ENCODE peak calls at places on chromosomes 5 and 9, in four cellular contexts. E is mesenchymal stem cell; J is sigmoid colon; B is activated CD8-positive, alpha-beta T cell treated with anti-CD3 and anti-CD28 coated beads for 36 hours. Y is an unnamed sample.

GRCh38 chr9:133813749-133814585 is 75.8 kb upstream of the SARDH start:
- DNase-seq in B (no peak), J (peak; percentile 75), E (peak; percentile 37), Y (no peak)

GRCh38 chr5:179060116-179061008 is at the start of gene ZNF354C:
- DNase-seq in J (peak; percentile 93), E (peak; percentile 85), B (peak; percentile 94), Y (peak; percentile 4)

GRCh38 chr5:144273232-144274027 is 102.8 kb downstream of the KCTD16 start:
- DNase-seq in E (peak; percentile 5), B (no peak), J (no peak), Y (no peak)

GRCh38 chr5:109721741-109722140 is 32.0 kb downstream of the MAN2A1 start:
- DNase-seq in J (no peak), E (no peak), B (no peak), Y (no peak)

GRCh38 chr9:133990366-133991210 is 1.5 kb downstream of the VAV2 start:
- DNase-seq in E (peak; percentile 93), J (peak; percentile 78), B (no peak), Y (no peak)

GRCh38 chr5:127227881-127228280 is 62.7 kb upstream of the MEGF10 start:
- DNase-seq in J (no peak), B (no peak), E (no peak), Y (no peak)

GRCh38 chr5:172110921-172111873 is 76.8 kb downstream of the STK10 start:
- DNase-seq in E (peak; percentile 83), B (peak; percentile 95), J (no peak), Y (peak; percentile 87)

GRCh38 chr5:151696470-151697061 is 9.9 kb upstream of the SPARC start:
- DNase-seq in B (no peak), J (peak; percentile 83), E (peak; percentile 99), Y (no peak)

GRCh38 chr9:130343445-130343918 is 77.9 kb downstream of the HMCN2 start:
- DNase-seq in B (peak; percentile 44), J (peak; percentile 75), E (no peak), Y (peak; percentile 54)

GRCh38 chr5:110177729-110178128 is 488.0 kb downstream of the MAN2A1 start:
- DNase-seq in J (no peak), E (no peak), B (no peak), Y (no peak)

GRCh38 chr5:1505506-1506241 is 18.1 kb downstream of the LPCAT1 start:
- DNase-seq in J (no peak), E (no peak), B (no peak), Y (no peak)

GRCh38 chr5:9619331-9620092 is 10.6 kb downstream of the TAS2R1 start:
- DNase-seq in J (no peak), B (no peak), E (no peak), Y (no peak)

GRCh38 chr5:168332042-168332441 is 40.6 kb downstream of the WWC1 start:
- DNase-seq in E (no peak), J (no peak), B (no peak), Y (no peak)

GRCh38 chr9:90322296-90322695 is 320.3 kb downstream of the DIRAS2 start:
- DNase-seq in B (no peak), E (no peak), J (no peak), Y (no peak)

GRCh38 chr5:1039706-1040260 is 31.2 kb downstream of the NKD2 start:
- DNase-seq in J (peak; percentile 32), E (no peak), B (no peak), Y (no peak)

GRCh38 chr5:26227245-26227644 is 811.1 kb downstream of the CDH9 start:
- DNase-seq in B (no peak), E (no peak), J (no peak), Y (no peak)

GRCh38 chr5:173454764-173455598 is 126.8 kb upstream of the STC2 start:
- DNase-seq in E (peak; percentile 100), J (peak; percentile 84), B (no peak), Y (no peak)

GRCh38 chr9:8014987-8015682 is 215.6 kb upstream of the DMAC1 start:
- DNase-seq in J (no peak), B (no peak), E (no peak), Y (no peak)

GRCh38 chr9:30065888-30066287 is 2318.6 kb upstream of the ACO1 start:
- DNase-seq in E (no peak), B (no peak), J (no peak), Y (no peak)

GRCh38 chr9:87498816-87499454 is 1.3 kb downstream of the DAPK1 start:
- DNase-seq in B (peak; percentile 20), J (no peak), E (no peak), Y (peak; percentile 47)